ENCODE peak calls at places on chromosomes 16 and 17, in nine cellular contexts. K is A549; Q is stimulated activated CD8-positive, alpha-beta memory T cell treated with anti-CD3 and anti-CD28 coated beads, Interleukin-4, amount 100 ng/mL, for 1 hour; O is HL-60; A is fibroblast of villous mesenchyme; D is fibroblast of the aortic adventitia; V is endothelial cell; Y is GM03348; L is progenitor cell of endocrine pancreas. T is an unnamed sample.

GRCh38 chr17:75487351-75488070 is 27.8 kb downstream of the CASKIN2 start:
- DNase-seq in K (no peak), Q (peak; percentile 25), O (peak; percentile 89), A (no peak), D (no peak), V (no peak), Y (no peak), L (no peak), T (no peak)

GRCh38 chr17:27408891-27409290 is 47.4 kb upstream of the KSR1 start:
- DNase-seq in K (no peak), Q (no peak), O (no peak), A (peak; percentile 24), D (peak; percentile 42), V (no peak), Y (peak; percentile 62), L (no peak), T (no peak)

GRCh38 chr16:82660078-82660645 is 33.4 kb downstream of the CDH13 start:
- DNase-seq in K (no peak), Q (no peak), O (no peak), A (peak; percentile 74), D (peak; percentile 74), V (no peak), Y (peak; percentile 71), L (no peak), T (no peak)

GRCh38 chr16:77945126-77945525 is 77.2 kb upstream of the CLEC3A start:
- DNase-seq in K (no peak), Q (no peak), O (no peak), A (peak; percentile 10), D (peak; percentile 11), V (no peak), Y (no peak), L (no peak), T (no peak)

GRCh38 chr17:18971801-18972200 is 19.8 kb downstream of the SLC5A10 start:
- DNase-seq in K (no peak), Q (no peak), O (no peak), A (no peak), D (no peak), V (no peak), Y (no peak), L (no peak), T (no peak)

GRCh38 chr17:9878791-9879525 is 26.1 kb downstream of the RCVRN start:
- DNase-seq in K (no peak), Q (no peak), O (no peak), A (peak; percentile 72), D (no peak), V (no peak), Y (peak; percentile 27), L (no peak), T (no peak)

GRCh38 chr16:49019826-49020401 is 261.7 kb downstream of the CBLN1 start:
- DNase-seq in K (no peak), Q (no peak), O (no peak), A (no peak), D (no peak), V (no peak), Y (no peak), L (no peak), T (no peak)

GRCh38 chr16:10647721-10648296 is 46.9 kb downstream of the TEKT5 start:
- DNase-seq in K (no peak), Q (no peak), O (no peak), A (no peak), D (no peak), V (no peak), Y (no peak), L (no peak), T (no peak)

GRCh38 chr16:85835227-85835751 is 35.8 kb downstream of the COX4I1 start:
- DNase-seq in K (no peak), Q (no peak), O (no peak), A (no peak), D (no peak), V (no peak), Y (no peak), L (no peak), T (no peak)

GRCh38 chr17:37607637-37608368 is 1.4 kb downstream of the SYNRG start:
- DNase-seq in K (no peak), Q (no peak), O (no peak), A (no peak), D (no peak), V (peak; percentile 11), Y (no peak), L (no peak), T (peak; percentile 43)

GRCh38 chr17:41915566-41915965 is 3.2 kb downstream of the ACLY start:
- DNase-seq in K (no peak), Q (no peak), O (no peak), A (no peak), D (no peak), V (no peak), Y (no peak), L (no peak), T (no peak)

GRCh38 chr17:4766199-4766598 is 5.5 kb upstream of the TM4SF5 start:
- DNase-seq in K (no peak), Q (no peak), O (peak; percentile 28), A (no peak), D (no peak), V (no peak), Y (no peak), L (no peak), T (no peak)

GRCh38 chr16:85611205-85611454 is 2.0 kb upstream of the GSE1 start:
- DNase-seq in K (no peak), Q (no peak), O (no peak), A (peak; percentile 10), D (no peak), V (no peak), Y (peak; percentile 62), L (no peak), T (no peak)

T was measured in GM12864.